ENCODE peak calls at places on chromosomes 11 and 22, in four cellular contexts. Y is fibroblast of lung, I is astrocyte of the hippocampus, M is cortex of kidney. V is an unnamed sample.

GRCh38 chr11:128530119-128531091 is 57.0 kb downstream of the ETS1 start:
- DNase-seq in Y (peak), I (peak), M (no peak), V (no peak)

GRCh38 chr11:17865765-17866428 is 131.3 kb downstream of the KCNC1 start:
- DNase-seq in I (no peak), Y (no peak), M (no peak), V (no peak)

GRCh38 chr22:37169947-37170688 is 17.9 kb downstream of the C1QTNF6 start:
- DNase-seq in I (no peak), Y (no peak), M (no peak), V (no peak)

GRCh38 chr11:72626637-72626936 is 47.6 kb downstream of the PDE2A start:
- DNase-seq in Y (no peak), I (no peak), M (no peak), V (no peak)

GRCh38 chr11:46446343-46446751 is 54.8 kb upstream of the CHRM4 start:
- DNase-seq in M (no peak), I (peak), Y (peak), V (no peak)

GRCh38 chr22:46613606-46613997 is 6.6 kb upstream of the GRAMD4 start:
- DNase-seq in Y (no peak), M (no peak), I (no peak), V (no peak)

GRCh38 chr11:64545605-64546004 is 45.4 kb upstream of the SLC22A12 start:
- DNase-seq in M (no peak), I (peak), Y (peak), V (no peak)

GRCh38 chr11:35166369-35167360 is 27.7 kb downstream of the CD44 start:
- DNase-seq in Y (peak), I (peak), M (no peak), V (no peak)

GRCh38 chr11:106818416-106818815 is 199.9 kb downstream of the GUCY1A2 start:
- DNase-seq in M (no peak), I (no peak), Y (no peak), V (no peak)

GRCh38 chr22:38467904-38468760 is at the start of gene KDELR3:
- DNase-seq in M (no peak), I (peak), Y (peak), V (peak)

GRCh38 chr11:70146895-70147520 is 56.1 kb upstream of the FADD start:
- DNase-seq in I (no peak), Y (no peak), M (no peak), V (no peak)

GRCh38 chr22:38267086-38267485 is 5.7 kb downstream of the TMEM184B start:
- DNase-seq in Y (peak), I (no peak), M (no peak), V (no peak)

GRCh38 chr11:43576834-43577521 is 103.6 kb upstream of the HSD17B12 start:
- DNase-seq in Y (peak), I (peak), M (no peak), V (peak)

GRCh38 chr11:101474666-101475065 is 109.1 kb downstream of the TRPC6 start:
- DNase-seq in I (no peak), M (no peak), Y (no peak), V (no peak)

GRCh38 chr22:20604092-20604747 is 96.8 kb downstream of the MED15 start:
- DNase-seq in M (no peak), Y (no peak), I (no peak), V (no peak)

GRCh38 chr11:6926208-6927029 is at the start of gene ZNF215:
- DNase-seq in Y (peak), M (no peak), I (peak), V (peak)

GRCh38 chr11:70203749-70204465 is 811 bp downstream of the FADD start:
- DNase-seq in Y (peak), M (no peak), I (peak), V (peak)

GRCh38 chr11:130478204-130478701 is 29.8 kb downstream of the ADAMTS15 start:
- DNase-seq in I (peak), M (no peak), Y (peak), V (peak)

GRCh38 chr11:60528934-60529333 is 13.7 kb downstream of the MS4A13 start:
- DNase-seq in M (no peak), I (no peak), Y (no peak), V (no peak)

GRCh38 chr11:66035653-66036333 is 9.5 kb upstream of the CATSPER1 start:
- DNase-seq in M (no peak), I (no peak), Y (no peak), V (no peak)

GRCh38 chr11:100777118-100777517 is 90.0 kb downstream of the ARHGAP42 start:
- DNase-seq in M (no peak), I (no peak), Y (peak), V (peak)

GRCh38 chr11:123450593-123450992 is 20.5 kb downstream of the GRAMD1B start:
- DNase-seq in M (no peak), Y (peak), I (peak), V (no peak)

GRCh38 chr11:78420796-78421209 is 3.2 kb upstream of the GAB2 start:
- DNase-seq in I (peak), M (no peak), Y (peak), V (peak)

GRCh38 chr22:25383278-25383820 is 163.9 kb downstream of the CRYBB2 start:
- DNase-seq in M (no peak), I (no peak), Y (no peak), V (no peak)

GRCh38 chr11:88292156-88292844 is 45.2 kb downstream of the CTSC start:
- DNase-seq in M (no peak), Y (peak), I (peak), V (peak)

GRCh38 chr11:66860449-66860831 is 3.6 kb downstream of the LRFN4 start:
- DNase-seq in Y (no peak), I (no peak), M (no peak), V (no peak)

GRCh38 chr22:27045103-27045940 is 387.9 kb downstream of the MIAT start:
- DNase-seq in M (no peak), Y (peak), I (peak), V (no peak)

GRCh38 chr22:42962295-42963230 is 52.4 kb downstream of the PACSIN2 start:
- DNase-seq in I (no peak), M (no peak), Y (no peak), V (peak)

GRCh38 chr11:42021919-42022318 is 562.5 kb upstream of the LRRC4C start:
- DNase-seq in Y (no peak), I (no peak), M (no peak), V (no peak)

GRCh38 chr22:45919504-45920286 is 57.3 kb downstream of the WNT7B start:
- DNase-seq in I (no peak), M (no peak), Y (no peak), V (peak)

GRCh38 chr11:60950024-60950423 is 2.0 kb downstream of the SLC15A3 start:
- DNase-seq in M (no peak), I (no peak), Y (no peak), V (no peak)

GRCh38 chr11:10348650-10349280 is 43.9 kb downstream of the ADM start:
- DNase-seq in Y (peak), M (no peak), I (peak), V (peak)

V was measured in mucosa of gallbladder.